ENCODE peak calls at places on chromosomes 12 and 14, in seven cellular contexts. N is brain microvascular endothelial cell; G is transverse colon; L is CD4-positive, alpha-beta T cell; S is WERI-Rb-1; B is epithelial cell of esophagus; X is kidney. Z is an unnamed sample.

GRCh38 chr12:127726928-127727327 is 540.0 kb upstream of the TMEM132C start:
- DNase-seq in N (no peak), G (no peak), L (no peak), S (peak; percentile 28), B (no peak), X (no peak), Z (no peak)

GRCh38 chr12:128388461-128388921 is 121.5 kb downstream of the TMEM132C start:
- DNase-seq in N (no peak), G (peak; percentile 14), L (no peak), S (no peak), B (no peak), X (no peak), Z (no peak)

GRCh38 chr14:92650581-92651105 is 97.8 kb downstream of the LGMN start:
- DNase-seq in N (no peak), G (no peak), L (no peak), S (no peak), B (no peak), X (peak; percentile 62), Z (no peak)

GRCh38 chr14:103207038-103207403 is 83.8 kb downstream of the TNFAIP2 start:
- DNase-seq in N (no peak), G (peak; percentile 68), L (no peak), S (no peak), B (no peak), X (peak; percentile 98), Z (peak; percentile 36)

GRCh38 chr12:75692883-75693282 is 181.5 kb upstream of the KRR1 start:
- DNase-seq in N (no peak), G (no peak), L (no peak), S (no peak), B (no peak), X (no peak), Z (peak; percentile 58)

GRCh38 chr12:108733132-108733531 is 1.8 kb upstream of the CORO1C start:
- DNase-seq in N (no peak), G (no peak), L (no peak), S (no peak), B (no peak), X (no peak), Z (no peak)

GRCh38 chr14:63375772-63376171 is 57.0 kb upstream of the GPHB5 start:
- DNase-seq in N (no peak), G (no peak), L (no peak), S (no peak), B (peak; percentile 88), X (no peak), Z (peak; percentile 32)

GRCh38 chr14:75470238-75470797 is 42.5 kb downstream of the JDP2 start:
- DNase-seq in N (no peak), G (peak; percentile 52), L (no peak), S (no peak), B (no peak), X (no peak), Z (no peak)

GRCh38 chr12:116423053-116423452 is 136.1 kb upstream of the MAP1LC3B2 start:
- DNase-seq in N (peak; percentile 30), G (no peak), L (no peak), S (no peak), B (peak; percentile 85), X (no peak), Z (peak; percentile 93)

GRCh38 chr14:91870001-91870400 is 2.7 kb upstream of the TC2N start:
- DNase-seq in N (no peak), G (peak; percentile 32), L (peak; percentile 72), S (no peak), B (peak; percentile 68), X (no peak), Z (no peak)

GRCh38 chr12:38720661-38721060 is 184.7 kb downstream of the CPNE8 start:
- DNase-seq in N (no peak), G (no peak), L (no peak), S (no peak), B (no peak), X (no peak), Z (no peak)

GRCh38 chr12:54749191-54749818 is 101.1 kb upstream of the DCD start:
- DNase-seq in N (peak; percentile 17), G (no peak), L (no peak), S (peak; percentile 13), B (peak; percentile 60), X (no peak), Z (peak; percentile 57)

GRCh38 chr14:26528415-26529182 is 69.2 kb downstream of the NOVA1 start:
- DNase-seq in N (no peak), G (peak; percentile 22), L (no peak), S (no peak), B (no peak), X (no peak), Z (peak; percentile 80)

GRCh38 chr14:29236401-29236800 is 469.8 kb downstream of the FOXG1 start:
- DNase-seq in N (no peak), G (no peak), L (no peak), S (no peak), B (no peak), X (no peak), Z (no peak)

GRCh38 chr12:56928262-56928661 is 5.9 kb downstream of the SDR9C7 start:
- DNase-seq in N (no peak), G (no peak), L (no peak), S (no peak), B (no peak), X (no peak), Z (no peak)

GRCh38 chr12:112319395-112319794 is 62.8 kb downstream of the HECTD4 start:
- DNase-seq in N (no peak), G (no peak), L (no peak), S (no peak), B (no peak), X (no peak), Z (no peak)

GRCh38 chr12:109767991-109768900 is 54.6 kb downstream of the FAM222A start:
- DNase-seq in N (no peak), G (no peak), L (peak; percentile 31), S (peak; percentile 5), B (no peak), X (peak; percentile 77), Z (no peak)

GRCh38 chr12:24948452-24948815 is 467 bp downstream of the BCAT1 start:
- DNase-seq in N (no peak), G (no peak), L (no peak), S (no peak), B (peak; percentile 28), X (no peak), Z (peak; percentile 46)

GRCh38 chr12:105382771-105383632 is 52.5 kb downstream of the C12orf75 start:
- DNase-seq in N (peak; percentile 63), G (no peak), L (no peak), S (no peak), B (peak; percentile 75), X (no peak), Z (peak; percentile 78)

GRCh38 chr12:8057839-8058238 is 8.3 kb downstream of the C3AR1 start:
- DNase-seq in N (no peak), G (no peak), L (no peak), S (no peak), B (peak; percentile 64), X (no peak), Z (peak; percentile 66)

GRCh38 chr14:28769358-28769757 is 2.8 kb downstream of the FOXG1 start:
- DNase-seq in N (no peak), G (no peak), L (no peak), S (no peak), B (no peak), X (no peak), Z (no peak)

GRCh38 chr14:36647827-36648753 is 13.6 kb upstream of the PAX9 start:
- DNase-seq in N (peak; percentile 8), G (no peak), L (no peak), S (no peak), B (peak; percentile 74), X (peak; percentile 62), Z (peak; percentile 47)
- TF ChIP-seq CTCF in N (peak; percentile 61), G (peak; percentile 42), L (no peak), S (peak; percentile 17), B (peak; percentile 70), X (peak; percentile 38), Z (peak; percentile 50)

GRCh38 chr14:24442240-24443052 is at the start of gene SDR39U1:
- DNase-seq in N (peak; percentile 98), G (peak; percentile 98), L (peak; percentile 92), S (peak; percentile 98), B (peak; percentile 99), X (peak; percentile 99), Z (peak; percentile 99)
- TF ChIP-seq CTCF in N (no peak), G (no peak), L (no peak), S (no peak), B (no peak), X (no peak), Z (no peak)

DNA sequence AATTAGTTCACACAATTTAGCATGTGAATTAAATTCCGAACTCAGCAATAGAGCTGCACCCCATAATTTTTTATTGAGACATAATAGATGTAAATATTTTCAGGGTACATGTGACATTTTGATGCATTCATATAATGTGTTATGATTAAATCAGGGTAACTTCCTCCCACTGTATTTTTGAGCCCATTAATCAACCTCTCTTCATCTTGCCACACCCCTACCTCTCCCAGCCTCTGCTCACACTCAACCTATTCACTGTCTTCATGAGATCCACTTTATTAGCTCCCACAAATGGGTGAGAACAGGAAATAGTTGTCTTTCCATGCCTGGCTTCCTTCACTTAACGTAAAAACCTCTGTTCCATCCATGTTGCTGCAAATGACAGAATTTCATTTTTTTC is 14.7 kb downstream of the IL26 start:
- DNase-seq in N (no peak), G (no peak), L (no peak), S (no peak), B (no peak), X (no peak), Z (no peak)
- TF ChIP-seq CTCF in N (no peak), G (no peak), L (no peak), S (no peak), B (no peak), X (no peak), Z (no peak)

GRCh38 chr12:122754790-122755189 is 2.2 kb downstream of the DENR start:
- DNase-seq in N (no peak), G (no peak), L (no peak), S (no peak), B (no peak), X (no peak), Z (no peak)

GRCh38 chr12:122753213-122753571 is 568 bp downstream of the DENR start:
- DNase-seq in N (no peak), G (no peak), L (no peak), S (no peak), B (no peak), X (no peak), Z (no peak)

GRCh38 chr12:122757568-122757967 is 4.9 kb downstream of the DENR start:
- DNase-seq in N (no peak), G (no peak), L (no peak), S (no peak), B (no peak), X (no peak), Z (no peak)

GRCh38 chr12:122749569-122750332 is 2.9 kb upstream of the DENR start:
- DNase-seq in N (no peak), G (no peak), L (no peak), S (no peak), B (no peak), X (peak; percentile 6), Z (peak; percentile 9)

GRCh38 chr12:122752464-122753212 is at the start of gene DENR:
- DNase-seq in N (peak; percentile 94), G (peak; percentile 100), L (peak; percentile 100), S (peak; percentile 98), B (peak; percentile 100), X (peak; percentile 99), Z (peak; percentile 99)
- TF ChIP-seq CTCF in N (peak; percentile 89), G (peak; percentile 74), L (peak; percentile 76), S (peak; percentile 94), B (peak; percentile 85), X (peak; percentile 95), Z (peak; percentile 62)

DNA sequence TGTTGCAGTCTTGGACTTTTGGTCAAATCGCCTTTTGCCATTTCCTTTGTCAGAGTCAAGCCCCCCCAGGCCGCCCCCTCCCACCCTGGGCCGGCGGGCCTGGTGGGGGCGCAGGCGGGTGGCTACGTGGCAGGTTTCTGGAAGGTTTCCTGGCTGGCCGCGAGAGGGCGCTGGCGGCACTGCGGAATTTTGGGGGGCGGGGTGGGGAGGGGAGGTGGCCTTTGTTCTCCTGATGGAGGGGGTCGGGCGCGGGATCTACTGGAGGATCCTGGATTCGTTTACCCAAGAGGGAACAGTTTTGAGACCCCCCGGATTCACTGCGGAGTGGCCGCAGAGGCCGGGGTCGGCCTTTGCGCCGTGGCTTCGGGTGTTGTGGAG is 1.2 kb downstream of the MEG3 start:
- DNase-seq in N (no peak), G (no peak), L (no peak), S (peak; percentile 46), B (no peak), X (peak; percentile 64), Z (no peak)
- TF ChIP-seq CTCF in N (peak; percentile 64), G (no peak), L (no peak), S (peak; percentile 58), B (peak; percentile 41), X (no peak), Z (no peak)

Z was measured in fibroblast of mammary gland.